ENCODE peak calls at places on chromosomes 1 and 21, in six cellular contexts. H is endodermal cell, C is IMR-90, Q is AG04450, J is fibroblast of lung, K is suprapubic skin. R is an unnamed sample.

GRCh38 chr1:215891673-215892072 is 324.6 kb downstream of the KCTD3 start:
- DNase-seq in Q (no peak), H (no peak), J (no peak), K (no peak), C (peak), R (no peak)

GRCh38 chr1:214328770-214329455 is 48.0 kb downstream of the SMYD2 start:
- DNase-seq in C (peak), J (peak), H (peak), Q (peak), K (peak), R (peak)

GRCh38 chr1:177959793-177960515 is 9.9 kb downstream of the SEC16B start:
- DNase-seq in Q (no peak), J (peak), H (no peak), C (peak), K (no peak), R (peak)

GRCh38 chr1:213564215-213564659 is 423.5 kb upstream of the PROX1 start:
- DNase-seq in Q (no peak), K (no peak), H (peak), J (no peak), C (no peak), R (peak)

GRCh38 chr1:166136699-166137401 is 30.0 kb downstream of the FAM78B start:
- DNase-seq in H (no peak), J (no peak), K (no peak), C (no peak), Q (no peak), R (no peak)

GRCh38 chr1:238777551-238777950 is 608.8 kb upstream of the CHRM3 start:
- DNase-seq in K (no peak), Q (no peak), H (no peak), J (peak), C (peak), R (peak)

GRCh38 chr1:32753532-32754281 is 51.1 kb upstream of the SYNC start:
- DNase-seq in H (peak), J (peak), K (no peak), C (peak), Q (no peak), R (peak)

GRCh38 chr1:8482844-8483436 is 165.0 kb downstream of the SLC45A1 start:
- DNase-seq in C (peak), Q (no peak), H (no peak), J (peak), K (no peak), R (peak)

GRCh38 chr1:212219679-212220463 is 65.3 kb upstream of the PPP2R5A start:
- DNase-seq in J (peak), K (no peak), Q (no peak), H (peak), C (peak), R (no peak)

GRCh38 chr1:185971688-185972087 is 237.5 kb downstream of the HMCN1 start:
- DNase-seq in Q (no peak), J (peak), K (no peak), C (peak), H (no peak), R (peak)

GRCh38 chr1:170586321-170586855 is 54.4 kb downstream of the GORAB start:
- DNase-seq in H (no peak), K (no peak), Q (no peak), J (peak), C (no peak), R (peak)

GRCh38 chr1:228374711-228375577 is 31.7 kb downstream of the TRIM11 start:
- DNase-seq in C (peak), K (peak), H (no peak), J (peak), Q (peak), R (peak)

GRCh38 chr1:44025816-44026215 is 5.4 kb downstream of the SLC6A9 start:
- DNase-seq in J (no peak), K (no peak), H (peak), Q (no peak), C (no peak), R (no peak)

GRCh38 chr1:183223467-183223866 is 37.4 kb downstream of the LAMC2 start:
- DNase-seq in K (no peak), Q (no peak), J (peak), C (peak), H (no peak), R (no peak)

GRCh38 chr21:32844653-32845443 is 73.3 kb upstream of the PAXBP1 start:
- DNase-seq in J (peak), Q (no peak), K (no peak), H (no peak), C (peak), R (peak)
- TF ChIP-seq CTCF in J (no peak), Q (no peak), K (no peak), H (peak), C (no peak), R (no peak)

DNA sequence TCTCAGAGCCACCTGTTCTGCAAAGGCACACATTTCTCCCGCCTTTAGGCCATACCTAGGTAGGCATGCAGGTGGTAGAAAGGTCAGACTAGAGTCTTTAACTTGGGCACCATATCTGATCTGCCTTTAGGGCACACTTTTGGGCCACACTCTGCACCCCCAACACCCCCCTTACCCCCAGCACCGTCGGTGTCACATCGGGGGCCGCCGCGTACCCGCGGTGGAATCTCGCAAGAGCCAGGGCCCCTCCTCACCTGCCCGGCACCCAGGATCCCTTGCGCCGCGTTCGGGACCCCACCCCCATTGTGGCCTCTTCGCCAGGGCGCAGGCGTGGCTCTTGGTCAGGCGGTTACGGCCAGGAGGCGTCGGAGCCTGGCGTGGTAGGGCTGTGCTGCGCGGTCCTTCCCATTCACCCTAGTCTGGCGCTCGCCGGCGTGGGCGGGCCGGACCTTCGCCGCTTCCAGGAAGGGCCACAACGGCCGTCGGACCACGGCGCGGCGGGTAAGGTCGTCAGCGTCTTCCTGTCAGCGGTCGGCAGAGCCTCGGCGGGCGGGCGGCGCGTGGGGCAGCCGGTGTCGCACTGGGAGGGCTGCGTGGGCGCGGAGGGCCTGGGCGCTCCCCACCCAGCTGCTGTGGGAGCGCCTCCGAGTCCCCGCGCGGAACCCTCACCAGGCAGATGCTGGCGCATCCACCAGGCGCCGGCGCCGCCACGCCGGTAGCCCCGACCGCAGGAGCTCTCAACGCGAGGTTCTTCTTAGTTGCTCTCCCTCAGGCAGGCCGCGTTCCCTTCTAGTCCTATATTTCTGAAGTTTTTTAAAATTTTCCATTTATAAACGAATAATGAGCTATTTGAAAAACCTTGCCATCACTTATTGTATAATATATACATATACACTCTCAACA is at the start of gene DNAH14:
- DNase-seq in C (peak), K (peak), Q (peak), J (peak), H (peak), R (peak)
- H3K4me3 ChIP-seq in C (peak), K (peak), Q (peak), J (peak), H (peak), R (peak)

GRCh38 chr1:102190429-102190828 is 193.7 kb upstream of the OLFM3 start:
- DNase-seq in H (no peak), C (no peak), K (no peak), Q (no peak), J (no peak), R (no peak)

GRCh38 chr1:102186541-102186940 is 189.8 kb upstream of the OLFM3 start:
- DNase-seq in Q (no peak), H (no peak), C (no peak), J (no peak), K (no peak), R (no peak)

GRCh38 chr1:102191723-102192122 is 195.0 kb upstream of the OLFM3 start:
- DNase-seq in Q (no peak), K (no peak), H (peak), J (peak), C (no peak), R (peak)
- TF ChIP-seq CTCF in Q (no peak), K (no peak), H (peak), J (no peak), C (peak), R (no peak)

GRCh38 chr1:112716133-112716720 is 1.1 kb upstream of the PPM1J start:
- DNase-seq in Q (peak), H (peak), K (peak), C (peak), J (peak), R (peak)

GRCh38 chr1:112719706-112720105 is 4.6 kb upstream of the PPM1J start:
- DNase-seq in H (no peak), Q (no peak), C (no peak), K (peak), J (no peak), R (no peak)

GRCh38 chr1:112721966-112722524 is 6.9 kb upstream of the PPM1J start:
- DNase-seq in J (no peak), Q (no peak), K (peak), C (no peak), H (peak), R (no peak)

GRCh38 chr1:112717263-112717662 is 2.1 kb upstream of the PPM1J start:
- DNase-seq in H (peak), Q (no peak), K (peak), C (no peak), J (no peak), R (no peak)

GRCh38 chr1:112718691-112719418 is 3.7 kb upstream of the PPM1J start:
- DNase-seq in C (peak), J (peak), Q (no peak), H (peak), K (peak), R (peak)
- H3K4me3 ChIP-seq in C (no peak), J (peak), Q (peak), H (no peak), K (peak), R (no peak)

DNA sequence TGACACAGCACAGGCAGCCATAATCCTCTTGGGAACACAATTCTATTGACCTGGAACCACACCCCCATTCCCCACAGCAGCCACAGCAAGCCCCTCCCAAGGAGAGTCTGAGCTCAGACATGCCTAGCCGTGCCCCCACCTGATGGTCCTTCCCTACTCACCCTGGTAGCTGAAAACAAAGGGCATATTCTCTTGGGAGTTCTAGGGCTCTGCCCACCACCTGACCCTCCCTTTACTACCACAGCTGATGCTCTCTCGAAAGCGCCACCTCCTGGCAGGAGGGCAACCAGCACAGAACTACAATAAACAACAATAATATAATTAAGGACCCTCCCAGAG is 184.8 kb upstream of the COA6 start:
- DNase-seq in C (no peak), H (peak), J (no peak), Q (no peak), K (no peak), R (no peak)
- TF ChIP-seq CTCF in C (no peak), H (peak), J (no peak), Q (peak), K (no peak), R (no peak)

GRCh38 chr1:27544818-27545612 is 55.0 kb upstream of the WASF2 start:
- DNase-seq in H (no peak), K (no peak), Q (no peak), C (peak), J (peak), R (peak)
- H3K4me3 ChIP-seq in H (no peak), K (no peak), Q (no peak), C (no peak), J (no peak), R (no peak)